ENCODE peak calls at places on chromosomes 1 and 21, in nine cellular contexts. D is small intestine, W is IMR-90, F is heart right ventricle, N is neuronal stem cell, P is pancreas, M is GM23338, A is cardiac muscle cell, S is adrenal gland. K is an unnamed sample.

GRCh38 chr1:225757927-225758460 is 19.6 kb upstream of the SRP9 start:
- DNase-seq in P (no peak), D (peak), M (no peak), S (no peak), W (no peak), A (no peak), N (no peak), F (no peak), K (no peak)

GRCh38 chr1:61426254-61426653 is 298.7 kb downstream of the TM2D1 start:
- DNase-seq in N (no peak), F (peak), S (no peak), A (no peak), D (no peak), M (no peak), P (no peak), W (no peak), K (peak)

GRCh38 chr1:151062738-151063371 is 2.7 kb downstream of the MLLT11 start:
- DNase-seq in N (no peak), P (no peak), F (peak), A (no peak), S (no peak), W (peak), D (no peak), M (no peak), K (peak)

GRCh38 chr21:46604329-46604974 is 430 bp downstream of the S100B start:
- DNase-seq in D (no peak), F (no peak), P (no peak), A (no peak), M (no peak), W (no peak), N (no peak), S (no peak), K (no peak)

GRCh38 chr1:20964540-20965484 is 177.7 kb upstream of the HP1BP3 start:
- DNase-seq in F (no peak), D (peak), A (no peak), S (no peak), P (no peak), N (no peak), W (no peak), M (peak), K (no peak)

GRCh38 chr1:247551716-247552115 is 2.8 kb downstream of the GCSAML start:
- DNase-seq in D (no peak), P (no peak), M (no peak), A (no peak), N (no peak), S (no peak), W (peak), F (no peak), K (peak)

GRCh38 chr1:17059391-17060128 is 5.7 kb upstream of the SDHB start:
- DNase-seq in M (peak), F (peak), D (peak), S (peak), P (peak), W (peak), N (peak), A (peak), K (peak)

GRCh38 chr1:157302724-157303123 is 164.5 kb upstream of the ETV3 start:
- DNase-seq in F (no peak), W (no peak), A (no peak), D (no peak), S (no peak), M (no peak), P (no peak), N (no peak), K (no peak)

GRCh38 chr1:210264521-210265380 is 32.2 kb downstream of the SERTAD4 start:
- DNase-seq in D (no peak), P (no peak), F (no peak), M (peak), W (no peak), S (no peak), A (peak), N (no peak), K (peak)

GRCh38 chr1:172917972-172918371 is 132.8 kb downstream of the TNFSF18 start:
- DNase-seq in D (no peak), A (no peak), F (no peak), M (no peak), S (no peak), P (no peak), W (peak), N (no peak), K (peak)

GRCh38 chr1:113734357-113735055 is 24.8 kb downstream of the PHTF1 start:
- DNase-seq in S (no peak), M (no peak), P (no peak), D (no peak), A (no peak), N (no peak), W (no peak), F (no peak), K (no peak)
- H3K4me3 ChIP-seq in S (no peak), M (no peak), P (no peak), D (no peak), A (no peak), N (no peak), W (no peak), F (no peak), K (no peak)

GRCh38 chr1:93447481-93448291 is at the start of gene FNBP1L:
- DNase-seq in N (peak), A (peak), P (peak), D (peak), M (peak), F (peak), W (peak), S (peak), K (peak)

GRCh38 chr1:93450331-93450730 is 2.4 kb downstream of the FNBP1L start:
- DNase-seq in D (no peak), W (no peak), S (no peak), P (no peak), A (no peak), N (no peak), M (no peak), F (no peak), K (no peak)

GRCh38 chr1:93448292-93448982 is 519 bp downstream of the FNBP1L start:
- DNase-seq in P (peak), D (peak), S (peak), N (peak), F (peak), A (peak), M (peak), W (no peak), K (peak)

GRCh38 chr1:93448983-93449805 is 1.3 kb downstream of the FNBP1L start:
- DNase-seq in D (peak), W (peak), F (no peak), S (no peak), P (peak), N (peak), M (peak), A (peak), K (peak)

DNA sequence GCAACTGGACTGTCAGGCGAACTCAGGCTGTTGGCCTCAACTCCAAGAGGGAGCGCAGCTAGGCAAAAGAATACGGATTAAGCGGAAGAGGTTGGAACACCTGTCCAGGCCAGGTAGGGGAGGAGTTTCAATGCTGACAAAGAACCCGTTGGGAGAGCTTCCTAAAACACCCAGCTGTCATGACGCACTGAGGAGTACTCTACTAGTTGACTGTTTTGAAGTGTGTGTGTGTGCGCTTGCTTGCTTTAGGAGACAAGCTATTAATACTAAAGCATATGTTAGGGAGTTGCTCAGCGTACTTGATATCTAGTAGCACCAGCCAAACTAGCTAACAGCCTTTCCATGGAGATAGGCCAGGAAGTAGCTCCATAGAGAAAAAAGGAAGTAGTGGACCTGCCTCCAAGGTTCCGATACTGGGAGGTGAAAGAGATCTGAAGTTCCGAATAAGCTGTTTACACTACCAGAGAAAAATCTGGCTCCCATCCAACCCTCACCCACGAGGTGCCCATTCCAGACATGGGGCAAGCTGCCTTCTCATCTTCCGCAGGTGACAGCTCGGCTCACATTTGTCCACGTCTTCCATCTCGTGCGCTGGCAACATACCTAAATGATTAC is 974 bp upstream of the FNBP1L start:
- DNase-seq in P (peak), N (no peak), D (peak), W (no peak), M (peak), F (peak), A (no peak), S (peak), K (peak)
- H3K4me3 ChIP-seq in P (peak), N (peak), D (peak), W (no peak), M (peak), F (peak), A (peak), S (peak), K (peak)

DNA sequence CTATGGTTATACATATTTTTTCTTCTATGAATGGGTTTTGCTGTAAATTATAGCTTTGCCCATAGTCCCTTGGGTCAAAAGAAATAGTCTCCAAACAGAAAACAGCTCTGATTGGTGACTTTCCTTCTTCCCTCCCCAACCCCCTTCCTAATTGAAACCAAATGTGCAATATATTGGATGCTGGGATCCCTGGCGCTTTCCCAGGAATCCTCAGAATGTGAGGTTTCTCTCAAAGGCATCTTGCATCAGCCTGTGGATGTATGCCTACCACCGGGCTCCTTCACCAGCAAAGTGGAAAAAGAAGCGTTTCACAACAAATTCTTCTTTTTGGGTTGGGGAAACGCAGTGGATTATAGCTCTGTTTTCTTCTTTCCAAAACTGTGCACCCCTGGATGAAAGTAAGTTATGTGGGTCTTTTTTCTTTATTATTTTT is at the start of gene DDR2:
- DNase-seq in P (peak), S (peak), F (peak), A (no peak), N (no peak), W (peak), M (peak), D (no peak), K (peak)
- H3K4me3 ChIP-seq in P (no peak), S (peak), F (peak), A (peak), N (no peak), W (peak), M (no peak), D (no peak), K (peak)

GRCh38 chr1:99281109-99281508 is 16.8 kb downstream of the PLPPR4 start:
- DNase-seq in P (no peak), N (no peak), W (no peak), A (no peak), D (no peak), F (no peak), M (no peak), S (no peak), K (no peak)

GRCh38 chr1:99277066-99277465 is 12.8 kb downstream of the PLPPR4 start:
- DNase-seq in D (no peak), P (no peak), M (no peak), W (no peak), S (no peak), A (no peak), F (no peak), N (no peak), K (no peak)

GRCh38 chr1:99282536-99282935 is 18.2 kb downstream of the PLPPR4 start:
- DNase-seq in P (no peak), W (no peak), A (no peak), D (no peak), M (no peak), F (no peak), N (no peak), S (no peak), K (no peak)

GRCh38 chr1:99279525-99279924 is 15.2 kb downstream of the PLPPR4 start:
- DNase-seq in N (no peak), F (no peak), P (no peak), D (no peak), M (no peak), W (no peak), A (peak), S (no peak), K (no peak)
- H3K4me3 ChIP-seq in N (no peak), F (no peak), P (no peak), D (no peak), M (no peak), W (no peak), A (no peak), S (no peak), K (no peak)

GRCh38 chr1:46488343-46489168 is 1.1 kb upstream of the DMBX1 start:
- DNase-seq in N (no peak), W (peak), P (no peak), M (peak), S (no peak), D (no peak), A (no peak), F (no peak), K (peak)
- H3K4me3 ChIP-seq in N (no peak), W (no peak), P (no peak), M (peak), S (no peak), D (no peak), A (no peak), F (no peak), K (no peak)